ENCODE peak calls at places on chromosomes 6 and 20, in ten cellular contexts. G is endodermal cell; F is fibroblast of lung; H is AG04450; I is CD8-positive, alpha-beta T cell; B is WERI-Rb-1; Q is suprapubic skin; T is sigmoid colon; M is IMR-90; Z is CD8-positive, alpha-beta memory T cell. E is an unnamed sample.

GRCh38 chr6:43763133-43763797 is 6.7 kb upstream of the VEGFA start:
- DNase-seq in H (peak), B (no peak), Q (no peak), I (no peak), M (peak), G (no peak), T (peak), Z (no peak), F (no peak), E (no peak)

GRCh38 chr6:157656437-157657005 is 166.5 kb upstream of the SNX9 start:
- DNase-seq in F (peak), M (peak), B (peak), Q (peak), I (no peak), G (no peak), T (peak), H (peak), Z (no peak), E (no peak)

GRCh38 chr6:135383766-135384165 is 113.8 kb downstream of the AHI1 start:
- DNase-seq in M (no peak), F (no peak), Q (no peak), Z (no peak), T (no peak), G (no peak), I (no peak), H (no peak), B (no peak), E (no peak)

GRCh38 chr6:43948527-43949450 is 178.5 kb downstream of the MRPL14 start:
- DNase-seq in M (peak), G (peak), T (peak), H (peak), F (peak), Z (no peak), I (no peak), B (peak), Q (no peak), E (no peak)

GRCh38 chr20:47927944-47928343 is 142.7 kb upstream of the SULF2 start:
- DNase-seq in H (no peak), G (no peak), M (no peak), F (no peak), I (no peak), T (no peak), B (no peak), Q (no peak), Z (no peak), E (no peak)

GRCh38 chr6:100876251-100876650 is 4.9 kb downstream of the ASCC3 start:
- DNase-seq in Z (no peak), I (no peak), H (no peak), F (no peak), Q (no peak), G (no peak), B (no peak), M (no peak), T (no peak), E (no peak)

GRCh38 chr6:167485186-167485978 is 160.5 kb downstream of the TTLL2 start:
- DNase-seq in H (no peak), B (peak), Q (no peak), I (no peak), M (no peak), T (no peak), G (no peak), Z (no peak), F (peak), E (peak)

GRCh38 chr20:15613530-15613929 is 959.7 kb downstream of the KIF16B start:
- DNase-seq in Z (no peak), B (no peak), Q (no peak), H (no peak), I (no peak), G (no peak), M (peak), T (no peak), F (no peak), E (no peak)

GRCh38 chr6:31728767-31729514 is at the start of gene DDAH2:
- DNase-seq in H (no peak), I (no peak), Q (peak), Z (no peak), T (no peak), G (no peak), B (no peak), M (no peak), F (no peak), E (no peak)

GRCh38 chr20:59253779-59254319 is 46.6 kb upstream of the EDN3 start:
- DNase-seq in F (no peak), G (no peak), T (no peak), I (peak), H (no peak), B (peak), M (no peak), Q (no peak), Z (peak), E (no peak)

GRCh38 chr6:10749734-10750133 is 2.1 kb downstream of the TMEM14B start:
- DNase-seq in H (no peak), B (peak), Q (no peak), F (no peak), Z (no peak), G (no peak), T (peak), I (no peak), M (no peak), E (no peak)

GRCh38 chr6:169933251-169933821 is 181.9 kb downstream of the ERMARD start:
- DNase-seq in G (peak), Z (no peak), B (no peak), M (no peak), F (no peak), H (no peak), I (no peak), Q (no peak), T (no peak), E (no peak)

GRCh38 chr6:131210469-131210868 is 75.2 kb downstream of the AKAP7 start:
- DNase-seq in B (no peak), T (no peak), Q (no peak), F (no peak), M (no peak), I (no peak), Z (no peak), G (no peak), H (no peak), E (peak)

GRCh38 chr20:36317675-36318074 is 11.5 kb downstream of the DLGAP4 start:
- DNase-seq in Q (no peak), H (no peak), F (no peak), M (no peak), Z (no peak), I (no peak), G (peak), B (no peak), T (no peak), E (no peak)

GRCh38 chr20:24160563-24161355 is 172.2 kb upstream of the GGTLC1 start:
- DNase-seq in H (peak), F (peak), B (peak), Q (no peak), Z (no peak), G (peak), M (peak), T (no peak), I (no peak), E (no peak)

GRCh38 chr20:10609276-10609675 is 64.5 kb downstream of the JAG1 start:
- DNase-seq in T (peak), M (peak), F (peak), H (peak), I (no peak), Z (no peak), B (no peak), G (no peak), Q (no peak), E (no peak)

GRCh38 chr6:28474441-28475219 is 31.3 kb upstream of the ZSCAN23 start:
- DNase-seq in H (peak), B (no peak), I (no peak), T (no peak), G (peak), Z (no peak), Q (no peak), F (peak), M (peak), E (peak)

GRCh38 chr6:28480253-28480932 is 35.2 kb downstream of the GPX6 start:
- DNase-seq in T (no peak), Q (no peak), B (no peak), Z (no peak), I (no peak), H (no peak), G (no peak), M (no peak), F (no peak), E (no peak)

GRCh38 chr6:28478518-28478917 is 35.2 kb upstream of the ZSCAN23 start:
- DNase-seq in G (no peak), M (no peak), B (no peak), Q (no peak), T (no peak), F (peak), Z (no peak), H (no peak), I (no peak), E (no peak)
- H3K4me3 ChIP-seq in G (no peak), M (peak), B (no peak), Q (no peak), T (no peak), F (peak), Z (no peak), H (no peak), I (no peak), E (no peak)

GRCh38 chr6:42316981-42317380 is 99.3 kb upstream of the MRPS10 start:
- DNase-seq in Q (no peak), I (no peak), B (no peak), Z (no peak), M (no peak), F (peak), T (no peak), H (no peak), G (no peak), E (no peak)
- H3K27ac ChIP-seq in Q (no peak), I (no peak), B (no peak), Z (no peak), M (peak), F (peak), T (no peak), H (peak), G (no peak), E (no peak)

DNA sequence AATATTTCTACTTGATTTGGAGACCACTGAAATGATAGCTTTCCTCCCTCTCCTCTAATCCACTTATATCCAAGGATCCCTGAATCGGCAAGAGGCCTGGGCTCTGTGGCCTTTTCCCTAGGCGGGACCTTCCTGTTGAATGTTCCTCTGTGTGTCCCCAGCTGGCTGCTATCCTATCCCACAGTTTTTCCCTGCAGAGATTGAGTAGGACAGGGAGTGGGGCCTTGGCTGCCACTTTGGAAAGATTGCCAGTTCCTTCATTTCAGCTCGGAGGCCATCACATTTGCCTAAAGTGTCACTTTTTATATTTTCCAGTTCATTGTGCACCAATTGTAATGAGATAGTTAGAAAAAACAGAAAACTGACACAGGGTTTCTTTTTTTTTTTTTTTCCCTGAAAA is 38.9 kb upstream of the SMIM8 start:
- DNase-seq in I (no peak), G (no peak), B (no peak), F (no peak), Q (no peak), Z (no peak), H (no peak), T (no peak), M (no peak), E (no peak)
- H3K4me3 ChIP-seq in I (no peak), G (no peak), B (no peak), F (no peak), Q (no peak), Z (no peak), H (no peak), T (no peak), M (no peak), E (no peak)

GRCh38 chr6:33814663-33814985 is 10.8 kb upstream of the MLN start:
- DNase-seq in T (no peak), Q (no peak), I (no peak), Z (no peak), M (no peak), B (no peak), G (no peak), H (no peak), F (no peak), E (no peak)

GRCh38 chr6:33812669-33813068 is 8.9 kb upstream of the MLN start:
- DNase-seq in Q (no peak), I (no peak), T (no peak), H (no peak), F (peak), G (peak), M (peak), Z (peak), B (no peak), E (no peak)

GRCh38 chr6:33813960-33814662 is 10.3 kb upstream of the MLN start:
- DNase-seq in Z (no peak), B (no peak), H (no peak), I (no peak), M (no peak), F (no peak), T (no peak), G (no peak), Q (no peak), E (no peak)

GRCh38 chr6:33815854-33816253 is 12.1 kb upstream of the MLN start:
- DNase-seq in H (no peak), F (no peak), T (no peak), I (no peak), Q (no peak), B (peak), Z (no peak), G (peak), M (no peak), E (no peak)

GRCh38 chr6:33813246-33813904 is 9.6 kb upstream of the MLN start:
- DNase-seq in Q (no peak), G (no peak), H (no peak), Z (no peak), I (no peak), T (no peak), B (no peak), M (no peak), F (no peak), E (no peak)
- H3K27ac ChIP-seq in Q (no peak), G (no peak), H (no peak), Z (no peak), I (no peak), T (no peak), B (no peak), M (no peak), F (no peak), E (no peak)

DNA sequence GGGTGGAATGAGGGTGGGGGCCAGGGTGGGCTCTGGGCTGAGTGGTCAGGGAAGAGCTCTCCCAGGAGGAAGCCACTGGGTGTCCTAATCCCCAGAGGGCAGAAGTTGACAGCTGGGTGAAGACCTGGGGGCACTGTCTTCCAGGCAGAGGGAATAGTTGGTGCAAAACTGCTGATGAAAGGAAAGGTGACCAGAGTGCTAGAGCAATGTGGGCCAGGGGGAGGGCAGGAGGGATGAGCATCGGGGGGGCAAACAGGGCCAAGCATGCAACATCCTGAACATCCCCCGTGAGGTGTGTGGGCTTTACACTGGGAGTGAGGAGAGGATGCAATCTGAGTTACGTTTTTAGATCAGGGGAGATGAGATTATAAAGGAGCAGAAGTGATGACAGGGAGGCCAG is 97.8 kb downstream of the NOL4L start:
- DNase-seq in H (no peak), F (no peak), Z (peak), B (no peak), Q (no peak), I (no peak), M (no peak), T (peak), G (peak), E (no peak)
- H3K4me3 ChIP-seq in H (no peak), F (no peak), Z (no peak), B (no peak), Q (no peak), I (no peak), M (no peak), T (no peak), G (no peak), E (no peak)

GRCh38 chr6:142329486-142330113 is 27.8 kb downstream of the ADGRG6 start:
- DNase-seq in H (no peak), T (no peak), F (no peak), G (no peak), M (no peak), Z (no peak), B (no peak), I (no peak), Q (no peak), E (no peak)

GRCh38 chr6:142333431-142333830 is 31.6 kb downstream of the ADGRG6 start:
- DNase-seq in Z (no peak), I (no peak), T (no peak), Q (no peak), F (no peak), G (no peak), H (no peak), M (no peak), B (peak), E (no peak)

GRCh38 chr6:142332393-142333080 is 30.7 kb downstream of the ADGRG6 start:
- DNase-seq in T (no peak), F (no peak), I (no peak), G (no peak), M (peak), H (no peak), Z (no peak), Q (no peak), B (no peak), E (no peak)

GRCh38 chr6:142331601-142332000 is 29.8 kb downstream of the ADGRG6 start:
- DNase-seq in Q (no peak), Z (no peak), H (no peak), F (no peak), M (no peak), T (no peak), G (no peak), I (no peak), B (no peak), E (no peak)

GRCh38 chr6:142331075-142331551 is 29.3 kb downstream of the ADGRG6 start:
- DNase-seq in I (peak), Z (no peak), T (no peak), Q (no peak), G (no peak), B (no peak), H (no peak), F (peak), M (peak), E (no peak)
- H3K27ac ChIP-seq in I (no peak), Z (no peak), T (no peak), Q (no peak), G (peak), B (no peak), H (no peak), F (peak), M (peak), E (no peak)

GRCh38 chr20:22763257-22763906 is 179.0 kb upstream of the FOXA2 start:
- DNase-seq in B (no peak), I (no peak), M (no peak), Z (no peak), G (no peak), H (no peak), Q (no peak), F (no peak), T (no peak), E (no peak)
- H3K4me3 ChIP-seq in B (no peak), I (no peak), M (no peak), Z (no peak), G (no peak), H (no peak), Q (no peak), F (no peak), T (no peak), E (no peak)